ENCODE peak calls at places on chromosomes 3 and 15, in four cellular contexts. W, I, R and Z are unnamed samples.
A peak's percentile ranks its signal among the peaks of the same experiment; 100 is the strongest.

GRCh38 chr3:36992806-36993325 is at the start of gene EPM2AIP1:
- DNase-seq in W (no peak), I (no peak), R (no peak), Z (peak; percentile 100)

GRCh38 chr3:43998841-43999805 is 242.6 kb upstream of the TOPAZ1 start:
- DNase-seq in W (peak; percentile 83), I (peak; percentile 92), R (no peak), Z (peak; percentile 83)

GRCh38 chr3:113097821-113098516 is 107.2 kb downstream of the GTPBP8 start:
- DNase-seq in W (no peak), I (no peak), R (peak; percentile 97), Z (peak; percentile 25)

GRCh38 chr3:84906065-84906464 is 52.7 kb upstream of the CADM2 start:
- DNase-seq in W (no peak), I (no peak), R (no peak), Z (no peak)

GRCh38 chr3:54040476-54040875 is 81.9 kb upstream of the CACNA2D3 start:
- DNase-seq in W (no peak), I (no peak), R (no peak), Z (no peak)

GRCh38 chr3:172135766-172136729 is 96.7 kb downstream of the FNDC3B start:
- DNase-seq in W (no peak), I (no peak), R (no peak), Z (no peak)

GRCh38 chr3:142065932-142066331 is 83.4 kb downstream of the TFDP2 start:
- DNase-seq in W (no peak), I (no peak), R (no peak), Z (no peak)

GRCh38 chr3:36679384-36680200 is 84.8 kb downstream of the DCLK3 start:
- DNase-seq in W (no peak), I (no peak), R (peak; percentile 82), Z (no peak)

GRCh38 chr3:64945171-64945684 is 257.4 kb upstream of the ADAMTS9 start:
- DNase-seq in W (no peak), I (no peak), R (no peak), Z (peak; percentile 80)

GRCh38 chr3:108394016-108394415 is 97.7 kb downstream of the HHLA2 start:
- DNase-seq in W (no peak), I (no peak), R (no peak), Z (no peak)

GRCh38 chr3:128879125-128879969 is at the start of gene ACAD9:
- DNase-seq in W (peak; percentile 98), I (peak; percentile 99), R (peak; percentile 94), Z (peak; percentile 99)
- H3K79me2 ChIP-seq in W (peaks cover 66% of the 10 kb centered on the region), I (peaks cover 60% of the 10 kb centered on the region), R (peaks cover 63% of the 10 kb centered on the region), Z (peaks cover 62% of the 10 kb centered on the region)

GRCh38 chr3:192188218-192188835 is 539.0 kb downstream of the FGF12 start:
- DNase-seq in W (peak; percentile 87), I (peak; percentile 79), R (peak; percentile 71), Z (peak; percentile 81)
- H2AFZ ChIP-seq in W (no peak overlapping the region), I (no peak overlapping the region), R (peak overlapping the region; percentile 58), Z (no peak overlapping the region)

GRCh38 chr3:61733000-61733399 is 171.6 kb downstream of the PTPRG start:
- DNase-seq in W (no peak), I (no peak), R (no peak), Z (no peak)

GRCh38 chr3:61734980-61735731 is 173.8 kb downstream of the PTPRG start:
- DNase-seq in W (no peak), I (no peak), R (no peak), Z (no peak)

GRCh38 chr3:61736506-61736905 is 175.1 kb downstream of the PTPRG start:
- DNase-seq in W (no peak), I (no peak), R (no peak), Z (no peak)

GRCh38 chr3:61730577-61731231 is 169.3 kb downstream of the PTPRG start:
- DNase-seq in W (no peak), I (no peak), R (no peak), Z (no peak)

DNA sequence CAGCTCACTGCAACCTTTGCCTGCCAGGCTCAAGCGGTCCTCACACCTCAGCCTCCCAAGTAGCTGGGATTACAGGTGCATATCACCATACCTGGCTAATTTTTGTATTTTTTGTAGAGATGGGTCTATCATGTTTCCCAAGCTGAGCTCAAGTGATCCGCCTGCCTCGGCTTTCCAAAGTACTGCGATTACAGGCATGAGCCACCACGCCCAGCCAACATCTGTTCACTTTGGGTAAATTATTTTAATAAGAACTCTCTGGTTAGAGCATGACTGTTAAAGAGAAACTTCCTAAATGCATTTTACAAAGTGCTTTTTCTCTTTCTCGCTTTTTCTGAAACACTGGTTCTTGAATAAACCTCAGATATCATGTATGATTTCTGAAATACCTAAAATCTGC is 172.5 kb downstream of the PTPRG start:
- DNase-seq in W (no peak), I (no peak), R (no peak), Z (no peak)
- TF ChIP-seq EZH2phosphoT487 in W (no peak), I (no peak), R (no peak), Z (no peak)

GRCh38 chr15:26686547-26687187 is 86.2 kb downstream of the GABRB3 start:
- DNase-seq in W (no peak), I (no peak), R (no peak), Z (no peak)
- H3K79me2 ChIP-seq in W (no peaks in the 10 kb centered on the region), I (no peaks in the 10 kb centered on the region), R (no peaks in the 10 kb centered on the region), Z (no peaks in the 10 kb centered on the region)

GRCh38 chr15:69729167-69729748 is 276.6 kb downstream of the RPLP1 start:
- DNase-seq in W (peak; percentile 45), I (peak; percentile 56), R (peak; percentile 45), Z (peak; percentile 27)
- H2AFZ ChIP-seq in W (no peak overlapping the region), I (no peak overlapping the region), R (no peak overlapping the region), Z (no peak overlapping the region)

DNA sequence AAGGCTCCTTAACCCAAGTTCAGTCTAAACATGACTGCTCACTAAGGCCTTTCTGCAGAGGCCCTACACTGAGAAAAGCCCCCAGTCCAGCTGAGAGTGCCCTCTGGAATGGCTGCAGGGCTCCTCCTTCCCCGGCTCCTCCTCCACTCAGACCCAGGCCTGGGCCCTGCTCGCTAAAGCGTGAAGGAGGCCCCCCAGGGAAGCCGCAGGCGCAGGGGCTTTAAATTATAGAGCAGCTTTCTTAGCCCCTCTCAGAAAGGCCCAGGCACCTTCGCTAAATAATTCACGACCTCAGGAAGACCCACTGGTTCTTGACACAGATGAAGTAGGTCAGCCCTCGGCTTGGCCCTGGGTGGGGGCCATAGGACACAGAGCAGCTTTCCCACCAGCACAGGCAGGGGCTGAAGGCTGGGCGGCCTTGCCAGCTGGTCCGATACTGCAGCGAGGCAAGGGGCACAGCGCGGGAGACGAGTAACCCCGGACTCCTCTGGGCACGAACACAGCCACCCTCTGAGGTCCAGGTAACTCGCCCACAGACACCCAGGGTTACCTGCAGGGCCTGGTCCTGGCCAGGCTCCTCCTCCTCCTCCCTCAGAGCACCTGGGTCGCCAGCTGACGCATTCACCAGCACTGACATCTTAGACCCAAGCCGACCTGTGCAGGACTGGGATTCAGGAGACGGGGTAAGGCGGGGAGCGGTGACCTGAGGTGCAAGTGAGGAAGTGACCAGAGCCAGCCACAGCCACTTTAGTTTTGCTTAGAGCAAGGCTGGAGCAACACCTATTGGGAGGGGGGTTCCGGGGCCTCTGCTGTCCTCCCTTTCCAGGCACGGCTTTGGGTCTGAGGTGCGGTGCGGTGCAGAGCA is 36.9 kb downstream of the RBPMS2 start:
- DNase-seq in W (no peak), I (no peak), R (no peak), Z (no peak)
- TF ChIP-seq EZH2phosphoT487 in W (no peak), I (no peak), R (no peak), Z (no peak)

GRCh38 chr3:42072930-42073329 is 18.2 kb upstream of the TRAK1 start:
- DNase-seq in W (no peak), I (peak; percentile 59), R (no peak), Z (no peak)
- H3K79me2 ChIP-seq in W (peaks cover 92% of the 10 kb centered on the region), I (peaks cover 100% of the 10 kb centered on the region), R (peaks cover 64% of the 10 kb centered on the region), Z (peaks cover 72% of the 10 kb centered on the region)

GRCh38 chr3:156892701-156893100 is 66.5 kb downstream of the LEKR1 start:
- DNase-seq in W (no peak), I (no peak), R (peak; percentile 97), Z (no peak)
- H2AFZ ChIP-seq in W (no peak overlapping the region), I (no peak overlapping the region), R (peak overlapping the region; percentile 10), Z (no peak overlapping the region)

GRCh38 chr3:157127831-157128767 is 31.8 kb downstream of the CCNL1 start:
- DNase-seq in W (peak; percentile 32), I (no peak), R (peak; percentile 85), Z (peak; percentile 88)
- TF ChIP-seq EZH2phosphoT487 in W (no peak), I (no peak), R (no peak), Z (no peak)